ENCODE peak calls at places on chromosome 19, in eight cellular contexts. Z is anterior cingulate cortex; Q is HuH-7; L is GM12865; P is COR-L47; B is stimulated activated CD4-positive, alpha-beta T cell treated with anti-CD3 and anti-CD28 coated beads, Interleukin-2, amount 100 ng/mL, for 24 hours; I is Caco-2; M is NCI-H2081. O is an unnamed sample.
A peak's percentile ranks its signal among the peaks of the same experiment; 100 is the strongest.

GRCh38 chr19:7294571-7295212 is 478 bp upstream of the INSR start:
- DNase-seq in Z (peak; percentile 52), Q (peak; percentile 43), L (peak; percentile 87), P (no peak), B (peak; percentile 21), I (peak; percentile 82), M (peak; percentile 65), O (peak; percentile 82)

GRCh38 chr19:38650180-38650775 is 2.8 kb downstream of the ACTN4 start:
- DNase-seq in Z (no peak), Q (no peak), L (peak; percentile 34), P (no peak), B (no peak), I (no peak), M (peak; percentile 5), O (no peak)

GRCh38 chr19:18594824-18595373 is 6.3 kb downstream of the REX1BD start:
- DNase-seq in Z (no peak), Q (no peak), L (no peak), P (no peak), B (no peak), I (no peak), M (no peak), O (no peak)

GRCh38 chr19:40584007-40584406 is 7.3 kb downstream of the SHKBP1 start:
- DNase-seq in Z (no peak), Q (no peak), L (no peak), P (no peak), B (no peak), I (no peak), M (no peak), O (no peak)

GRCh38 chr19:18141031-18141430 is 11.9 kb upstream of the PIK3R2 start:
- DNase-seq in Z (no peak), Q (no peak), L (no peak), P (no peak), B (no peak), I (no peak), M (no peak), O (no peak)

GRCh38 chr19:21022996-21023395 is 2.5 kb downstream of the ZNF430 start:
- DNase-seq in Z (no peak), Q (no peak), L (peak; percentile 34), P (no peak), B (peak; percentile 49), I (no peak), M (no peak), O (no peak)

GRCh38 chr19:4744451-4745170 is 21.0 kb upstream of the DPP9 start:
- DNase-seq in Z (no peak), Q (no peak), L (no peak), P (no peak), B (no peak), I (no peak), M (no peak), O (no peak)

GRCh38 chr19:13052447-13053232 is 50.0 kb downstream of the LYL1 start:
- DNase-seq in Z (no peak), Q (no peak), L (no peak), P (no peak), B (no peak), I (no peak), M (no peak), O (no peak)

GRCh38 chr19:1850809-1851544 is 2.7 kb upstream of the REXO1 start:
- DNase-seq in Z (no peak), Q (no peak), L (no peak), P (no peak), B (no peak), I (no peak), M (no peak), O (no peak)

GRCh38 chr19:4732680-4733114 is 9.1 kb upstream of the DPP9 start:
- DNase-seq in Z (peak; percentile 20), Q (peak; percentile 73), L (peak; percentile 77), P (peak; percentile 68), B (peak; percentile 56), I (peak; percentile 69), M (peak; percentile 71), O (peak; percentile 29)

GRCh38 chr19:2415281-2415972 is 12.0 kb downstream of the TIMM13 start:
- DNase-seq in Z (no peak), Q (no peak), L (no peak), P (no peak), B (no peak), I (no peak), M (no peak), O (no peak)

O was measured in left ventricle myocardium inferior.